ENCODE peak calls at places on chromosomes 6 and 20, in seven cellular contexts. A is esophagus squamous epithelium, M is HL-60, O is testis, D is hepatocyte, E is ovary, W is left lung. B is an unnamed sample.

GRCh38 chr6:154370545-154370944 is 13.9 kb upstream of the IPCEF1 start:
- DNase-seq in A (no peak), M (peak; percentile 62), O (peak; percentile 56), E (no peak), W (no peak), D (peak; percentile 36), B (peak; percentile 47)

GRCh38 chr6:134363323-134364039 is 45.6 kb upstream of the SGK1 start:
- DNase-seq in O (no peak), E (no peak), A (no peak), W (no peak), D (no peak), M (no peak), B (peak; percentile 94)

GRCh38 chr6:137094411-137095008 is 49.7 kb upstream of the IL20RA start:
- DNase-seq in M (peak; percentile 43), W (no peak), O (peak; percentile 76), D (peak; percentile 83), A (no peak), E (peak; percentile 25), B (peak; percentile 74)

GRCh38 chr6:74343804-74344203 is 647.8 kb downstream of the CD109 start:
- DNase-seq in A (no peak), W (no peak), D (peak; percentile 5), O (no peak), M (no peak), E (no peak), B (no peak)

GRCh38 chr6:161249327-161249726 is 24.5 kb downstream of the AGPAT4 start:
- DNase-seq in A (no peak), M (no peak), O (no peak), W (no peak), D (no peak), E (no peak), B (no peak)

GRCh38 chr20:60330461-60330860 is 372.2 kb downstream of the CDH26 start:
- DNase-seq in O (no peak), M (no peak), W (no peak), D (no peak), A (no peak), E (no peak), B (no peak)

GRCh38 chr20:39042279-39043150 is 80.4 kb downstream of the DHX35 start:
- DNase-seq in A (no peak), O (no peak), W (no peak), D (no peak), E (no peak), M (no peak), B (no peak)

GRCh38 chr6:75210885-75211739 is 5.3 kb upstream of the COL12A1 start:
- DNase-seq in A (no peak), O (peak; percentile 83), E (peak; percentile 39), W (no peak), D (peak; percentile 87), M (no peak), B (peak; percentile 68)

GRCh38 chr6:69164564-69165252 is 529.6 kb downstream of the ADGRB3 start:
- DNase-seq in E (no peak), D (no peak), A (no peak), W (no peak), M (no peak), O (no peak), B (no peak)

GRCh38 chr20:62066339-62066982 is 780 bp upstream of the TAF4 start:
- DNase-seq in O (peak; percentile 40), D (peak; percentile 76), W (peak; percentile 62), M (no peak), E (peak; percentile 42), A (no peak), B (no peak)

GRCh38 chr6:119224095-119224701 is 125.4 kb downstream of the MAN1A1 start:
- DNase-seq in A (no peak), W (no peak), M (no peak), D (no peak), O (no peak), E (no peak), B (no peak)

GRCh38 chr20:63187338-63188158 is 28.4 kb downstream of the YTHDF1 start:
- DNase-seq in D (no peak), A (no peak), M (no peak), O (no peak), W (no peak), E (no peak), B (no peak)

GRCh38 chr6:3355358-3356055 is 96.8 kb downstream of the PSMG4 start:
- DNase-seq in W (no peak), E (peak; percentile 57), D (no peak), M (no peak), O (peak; percentile 58), A (no peak), B (no peak)

GRCh38 chr6:32851025-32851424 is 2.5 kb downstream of the TAP1 start:
- DNase-seq in E (no peak), D (no peak), W (no peak), A (no peak), M (no peak), O (no peak), B (no peak)

GRCh38 chr20:20205141-20205861 is 153.0 kb downstream of the CFAP61 start:
- DNase-seq in O (no peak), M (no peak), D (no peak), A (no peak), W (no peak), E (no peak), B (no peak)

GRCh38 chr6:39901670-39902069 is 32.6 kb downstream of the MOCS1 start:
- DNase-seq in A (no peak), W (no peak), O (no peak), D (no peak), E (no peak), M (no peak), B (no peak)

GRCh38 chr20:36096404-36096799 is 58.1 kb upstream of the EPB41L1 start:
- DNase-seq in W (no peak), O (no peak), D (no peak), A (no peak), M (no peak), E (no peak), B (no peak)

GRCh38 chr20:36097331-36097730 is 57.2 kb upstream of the EPB41L1 start:
- DNase-seq in W (no peak), M (no peak), O (no peak), A (no peak), D (no peak), E (no peak), B (peak; percentile 71)

GRCh38 chr20:36099106-36099505 is 55.4 kb upstream of the EPB41L1 start:
- DNase-seq in W (no peak), M (no peak), O (no peak), D (no peak), A (no peak), E (no peak), B (no peak)

GRCh38 chr20:36097751-36098151 is 56.8 kb upstream of the EPB41L1 start:
- DNase-seq in A (no peak), E (no peak), W (no peak), O (no peak), D (no peak), M (no peak), B (no peak)

GRCh38 chr20:36098364-36098763 is 56.2 kb upstream of the EPB41L1 start:
- DNase-seq in D (no peak), W (peak; percentile 61), A (no peak), O (peak; percentile 42), M (peak; percentile 41), E (no peak), B (no peak)
- H3K27ac ChIP-seq in D (peak overlapping the region; percentile 90), W (peak overlapping the region; percentile 70), A (peak overlapping the region; percentile 53), O (no peak overlapping the region), M (no peak overlapping the region), E (no peak overlapping the region), B (no peak overlapping the region)

DNA sequence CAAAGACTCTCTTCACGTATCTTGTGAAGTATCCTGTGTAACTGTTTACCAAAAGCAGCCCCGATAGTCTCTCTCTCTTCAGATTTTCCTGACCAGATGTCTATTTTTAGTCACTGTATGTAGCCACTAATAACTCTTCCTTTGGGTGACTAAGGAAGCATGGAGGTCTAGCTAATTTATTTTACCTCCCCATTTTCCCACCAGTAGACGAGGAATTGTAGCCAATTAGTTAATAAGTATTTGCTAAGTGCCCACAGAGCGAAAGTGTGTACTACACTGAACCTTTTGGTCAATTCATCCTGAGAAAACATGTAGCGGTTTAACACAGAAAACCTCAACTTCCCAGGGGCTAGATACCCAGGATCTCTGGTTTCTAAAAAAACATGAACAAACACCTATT is 180.6 kb downstream of the TBX18 start:
- DNase-seq in W (no peak), M (no peak), A (no peak), O (no peak), E (no peak), D (no peak), B (peak; percentile 2)
- H3K4me3 ChIP-seq in W (no peak overlapping the region), M (no peak overlapping the region), A (no peak overlapping the region), O (no peak overlapping the region), E (no peak overlapping the region), D (no peak overlapping the region), B (no peak overlapping the region)

GRCh38 chr6:129500958-129501381 is 209.0 kb downstream of the ARHGAP18 start:
- DNase-seq in D (no peak), O (no peak), M (no peak), E (no peak), W (no peak), A (no peak), B (peak; percentile 67)

GRCh38 chr6:129499871-129500219 is 210.1 kb downstream of the ARHGAP18 start:
- DNase-seq in M (no peak), D (no peak), E (no peak), O (no peak), W (no peak), A (no peak), B (no peak)

GRCh38 chr6:129497591-129498555 is 212.1 kb downstream of the ARHGAP18 start:
- DNase-seq in E (no peak), W (no peak), O (no peak), A (no peak), M (no peak), D (no peak), B (no peak)

GRCh38 chr6:129498556-129498940 is 211.4 kb downstream of the ARHGAP18 start:
- DNase-seq in O (no peak), A (no peak), E (no peak), W (no peak), M (no peak), D (no peak), B (no peak)

DNA sequence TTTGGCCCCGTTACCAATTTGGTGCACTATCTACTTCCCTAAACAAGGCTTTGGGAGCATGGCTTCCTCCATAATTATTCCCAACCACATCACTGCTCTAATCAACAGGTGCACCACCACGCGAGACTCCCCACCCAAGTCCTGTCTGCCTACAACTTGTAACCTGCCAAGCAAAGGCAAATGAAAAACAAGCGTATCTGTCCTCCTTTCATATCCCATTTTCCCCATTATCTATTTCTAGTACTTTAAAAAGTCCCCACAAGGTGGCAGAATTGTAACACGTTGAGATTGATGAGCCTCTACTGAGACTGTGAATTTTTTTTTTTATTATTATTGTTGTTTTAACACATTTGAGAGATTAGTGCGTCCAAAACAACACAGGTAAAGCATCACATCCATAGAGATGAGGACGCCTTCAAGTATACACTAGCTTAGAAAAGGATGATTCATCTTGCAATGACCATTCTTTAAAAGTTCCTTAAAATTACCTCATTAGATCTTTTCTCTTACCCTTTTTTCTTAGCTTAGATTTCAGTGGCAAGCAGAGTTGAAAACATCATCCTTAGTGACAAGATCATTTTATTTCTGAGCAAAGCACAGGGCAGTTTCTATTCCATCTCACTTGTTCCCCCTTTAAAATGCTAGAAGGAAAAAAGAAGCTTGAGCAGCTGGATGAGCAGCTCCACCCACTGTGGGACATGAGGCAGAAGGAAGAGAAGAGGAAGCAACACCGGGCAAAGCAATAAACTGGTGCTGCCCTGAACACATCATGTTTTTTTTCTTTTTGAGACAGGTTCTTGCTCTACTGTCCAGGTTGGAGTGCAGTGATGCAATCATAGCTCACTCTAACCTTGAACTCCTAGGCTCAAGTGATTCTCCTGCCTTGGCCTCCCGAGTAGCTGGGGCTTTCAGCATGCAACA is 210.8 kb downstream of the ARHGAP18 start:
- DNase-seq in W (no peak), E (no peak), O (no peak), M (peak; percentile 49), D (peak; percentile 74), A (no peak), B (peak; percentile 29)
- TF ChIP-seq CTCF in W (peak; percentile 54), E (peak; percentile 20), O (peak; percentile 31), M (no peak), D (peak; percentile 73), A (peak; percentile 31), B (peak; percentile 38)

GRCh38 chr20:45945678-45946148 is 11.2 kb downstream of the PCIF1 start:
- DNase-seq in W (no peak), O (peak; percentile 62), A (no peak), E (peak; percentile 72), D (no peak), M (peak; percentile 65), B (peak; percentile 76)
- H3K27ac ChIP-seq in W (peak overlapping the region; percentile 63), O (peak overlapping the region; percentile 76), A (peak overlapping the region; percentile 19), E (peak overlapping the region; percentile 85), D (peak overlapping the region; percentile 19), M (peak overlapping the region; percentile 88), B (peak overlapping the region; percentile 9)

B was measured in brain microvascular endothelial cell.